ENCODE peak calls at places on chromosomes 6 and 20, in eight cellular contexts. F is psoas muscle; T is CD8-positive, alpha-beta T cell; K is uterus; J is Peyer's patch; V is GM23248; B is IMR-90; Y is aorta. Q is an unnamed sample.

GRCh38 chr6:129686941-129687627 is 22.9 kb downstream of the ARHGAP18 start:
- DNase-seq in Y (no peak), J (peak; percentile 72), B (peak; percentile 52), K (no peak), T (peak; percentile 62), F (no peak), V (peak; percentile 46), Q (no peak)

GRCh38 chr20:45254867-45255266 is 503 bp upstream of the SLPI start:
- DNase-seq in J (no peak), Y (no peak), B (peak; percentile 9), F (no peak), V (peak; percentile 76), K (no peak), T (no peak), Q (no peak)

GRCh38 chr6:56004421-56004820 is 129.0 kb upstream of the BMP5 start:
- DNase-seq in F (no peak), V (peak; percentile 79), T (no peak), Y (no peak), B (peak; percentile 5), J (no peak), K (no peak), Q (no peak)

GRCh38 chr6:129845696-129846095 is 15.4 kb downstream of the TMEM244 start:
- DNase-seq in T (no peak), V (no peak), J (no peak), K (no peak), Y (no peak), B (no peak), F (no peak), Q (no peak)

GRCh38 chr20:53040678-53041674 is 68.8 kb downstream of the TSHZ2 start:
- DNase-seq in V (peak; percentile 69), K (peak; percentile 61), Y (peak; percentile 54), B (no peak), F (peak; percentile 72), J (no peak), T (no peak), Q (no peak)

GRCh38 chr20:5504061-5504739 is 187.4 kb upstream of the PROKR2 start:
- DNase-seq in F (peak; percentile 76), Y (peak; percentile 71), B (no peak), T (no peak), K (peak; percentile 22), V (peak; percentile 75), J (peak; percentile 68), Q (peak; percentile 77)

GRCh38 chr6:139919107-139920026 is 544.9 kb upstream of the CITED2 start:
- DNase-seq in K (no peak), V (no peak), B (no peak), T (no peak), F (no peak), Y (no peak), J (no peak), Q (no peak)

GRCh38 chr20:18672826-18673225 is 85.0 kb downstream of the DTD1 start:
- DNase-seq in V (no peak), B (no peak), J (no peak), K (no peak), T (no peak), F (no peak), Y (no peak), Q (peak; percentile 64)

GRCh38 chr6:21595951-21596378 is 2.4 kb downstream of the SOX4 start:
- DNase-seq in V (peak; percentile 51), B (no peak), F (no peak), T (no peak), K (no peak), Y (peak; percentile 56), J (no peak), Q (peak; percentile 44)

GRCh38 chr6:118902731-118903130 is 8.8 kb downstream of the ASF1A start:
- DNase-seq in T (no peak), Y (no peak), F (no peak), B (peak; percentile 36), V (peak; percentile 64), K (no peak), J (no peak), Q (no peak)

GRCh38 chr6:5422321-5422915 is 161.1 kb downstream of the FARS2 start:
- DNase-seq in Y (no peak), T (no peak), B (peak; percentile 62), V (peak; percentile 70), J (no peak), F (no peak), K (no peak), Q (peak; percentile 54)

GRCh38 chr6:33840064-33840926 is 36.5 kb upstream of the MLN start:
- DNase-seq in B (peak; percentile 98), Y (peak; percentile 58), F (no peak), J (peak; percentile 54), K (peak; percentile 46), V (peak; percentile 99), T (no peak), Q (peak; percentile 85)

GRCh38 chr20:34426026-34426425 is 63.0 kb downstream of the ITCH start:
- DNase-seq in T (no peak), J (no peak), V (peak; percentile 56), F (no peak), K (no peak), B (no peak), Y (no peak), Q (no peak)

GRCh38 chr6:111478064-111478476 is 4.9 kb downstream of the REV3L start:
- DNase-seq in B (peak; percentile 55), F (no peak), J (no peak), T (no peak), K (no peak), V (peak; percentile 61), Y (no peak), Q (no peak)

GRCh38 chr6:42217165-42217522 is 517 bp downstream of the MRPS10 start:
- DNase-seq in J (no peak), T (no peak), K (no peak), F (no peak), B (no peak), V (peak; percentile 42), Y (no peak), Q (no peak)

GRCh38 chr6:2861071-2861821 is 19.6 kb upstream of the SERPINB1 start:
- DNase-seq in T (no peak), Y (no peak), V (no peak), B (no peak), J (no peak), K (no peak), F (no peak), Q (no peak)

GRCh38 chr6:22545051-22545450 is 24.3 kb upstream of the HDGFL1 start:
- DNase-seq in V (no peak), F (no peak), J (no peak), B (no peak), Y (no peak), K (no peak), T (no peak), Q (no peak)

GRCh38 chr6:106421491-106421890 is 61.0 kb downstream of the CRYBG1 start:
- DNase-seq in J (no peak), V (peak; percentile 17), F (no peak), B (peak; percentile 3), Y (no peak), T (no peak), K (no peak), Q (no peak)

GRCh38 chr6:130961148-130961547 is 101.9 kb downstream of the EPB41L2 start:
- DNase-seq in T (no peak), K (no peak), V (no peak), B (no peak), F (no peak), Y (no peak), J (no peak), Q (no peak)

GRCh38 chr6:143405381-143406154 is 44.9 kb downstream of the ADAT2 start:
- DNase-seq in F (no peak), T (no peak), J (no peak), V (peak; percentile 88), B (peak; percentile 35), K (no peak), Y (no peak), Q (no peak)

GRCh38 chr6:125806813-125807212 is 16.1 kb downstream of the NCOA7 start:
- DNase-seq in T (no peak), B (no peak), J (no peak), F (no peak), V (no peak), Y (no peak), K (no peak), Q (no peak)

DNA sequence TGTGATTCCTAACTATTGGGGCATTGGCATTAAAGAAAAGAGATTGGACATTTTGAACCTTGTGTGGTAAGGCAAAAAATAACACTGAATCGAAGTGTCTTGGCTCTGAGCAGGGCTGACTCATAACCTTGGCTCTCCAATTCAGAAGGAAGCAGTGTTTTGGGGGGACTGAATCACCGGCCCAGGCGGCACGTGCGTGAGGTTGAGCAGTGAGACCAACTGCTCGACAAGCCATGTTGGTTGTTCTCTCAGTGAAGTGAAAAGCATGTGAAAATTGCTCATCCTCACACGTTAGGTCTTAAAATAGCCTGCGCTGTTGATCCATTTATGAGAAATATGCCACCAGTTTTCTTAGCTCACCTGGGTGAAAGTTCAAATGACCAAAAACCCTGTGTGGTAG is 137.8 kb upstream of the SPACA1 start:
- DNase-seq in Y (peak; percentile 50), B (peak; percentile 61), J (no peak), F (no peak), V (peak; percentile 86), T (no peak), K (no peak), Q (no peak)
- H3K36me3 ChIP-seq in Y (no peaks in the 10 kb centered on the region), B (no peaks in the 10 kb centered on the region), J (no peaks in the 10 kb centered on the region), F (no peaks in the 10 kb centered on the region), V (no peaks in the 10 kb centered on the region), T (no peaks in the 10 kb centered on the region), K (no peaks in the 10 kb centered on the region), Q (no peaks in the 10 kb centered on the region)

GRCh38 chr20:20806121-20806820 is 93.8 kb upstream of the RALGAPA2 start:
- DNase-seq in V (no peak), B (no peak), K (no peak), Y (no peak), J (no peak), T (no peak), F (no peak), Q (no peak)

GRCh38 chr20:20799913-20800312 is 87.5 kb upstream of the RALGAPA2 start:
- DNase-seq in T (no peak), K (no peak), Y (no peak), V (no peak), J (no peak), F (no peak), B (no peak), Q (no peak)

GRCh38 chr20:20797521-20798310 is 85.3 kb upstream of the RALGAPA2 start:
- DNase-seq in T (no peak), K (no peak), J (no peak), V (no peak), Y (no peak), F (no peak), B (no peak), Q (no peak)

GRCh38 chr20:20802328-20802727 is 89.9 kb upstream of the RALGAPA2 start:
- DNase-seq in V (no peak), Y (no peak), F (no peak), K (no peak), T (no peak), J (no peak), B (no peak), Q (no peak)

GRCh38 chr20:20803011-20803410 is 90.6 kb upstream of the RALGAPA2 start:
- DNase-seq in T (no peak), Y (no peak), F (no peak), J (no peak), V (no peak), K (no peak), B (no peak), Q (no peak)
- H3K36me3 ChIP-seq in T (no peaks in the 10 kb centered on the region), Y (no peaks in the 10 kb centered on the region), F (no peaks in the 10 kb centered on the region), J (no peaks in the 10 kb centered on the region), V (no peaks in the 10 kb centered on the region), K (no peaks in the 10 kb centered on the region), B (no peaks in the 10 kb centered on the region), Q (no peaks in the 10 kb centered on the region)

GRCh38 chr20:36796117-36796516 is 22.6 kb upstream of the DSN1 start:
- DNase-seq in Y (no peak), K (no peak), V (no peak), F (no peak), J (no peak), T (no peak), B (no peak), Q (no peak)
- H3K36me3 ChIP-seq in Y (no peaks in the 10 kb centered on the region), K (no peaks in the 10 kb centered on the region), V (peaks cover 26% of the 10 kb centered on the region), F (no peaks in the 10 kb centered on the region), J (no peaks in the 10 kb centered on the region), T (no peaks in the 10 kb centered on the region), B (peaks cover 62% of the 10 kb centered on the region), Q (peaks cover 86% of the 10 kb centered on the region)

GRCh38 chr6:44310241-44310640 is 2.9 kb downstream of the AARS2 start:
- DNase-seq in J (peak; percentile 32), K (no peak), F (no peak), B (no peak), Y (no peak), T (no peak), V (no peak), Q (no peak)
- H3K36me3 ChIP-seq in J (no peaks in the 10 kb centered on the region), K (no peaks in the 10 kb centered on the region), F (peaks cover 3% of the 10 kb centered on the region), B (peaks cover 44% of the 10 kb centered on the region), Y (peaks cover 2% of the 10 kb centered on the region), T (peaks cover 28% of the 10 kb centered on the region), V (peaks cover 17% of the 10 kb centered on the region), Q (peaks cover 63% of the 10 kb centered on the region)

Q was measured in BE2C.